ENCODE peak calls at places on chromosomes 2 and 18, in eight cellular contexts. One of them, this sample, is unnamed.

GRCh38 chr2:9846554-9846953 is 3.3 kb downstream of the TAF1B start:
- DNase-seq in ureter: no peak
- DNase-seq in WTC11: no peak
- DNase-seq in T1000: no peak
- DNase-seq in AG08395: no peak
- DNase-seq in Right ventricle myocardium superior: no peak
- DNase-seq in hippocampal formation: no peak
- DNase-seq in nucleus accumbens: no peak
- DNase-seq in this sample: no peak

GRCh38 chr2:100603945-100604633 is 41.3 kb downstream of the PDCL3 start:
- DNase-seq in hippocampal formation: peak; percentile 44
- DNase-seq in ureter: no peak
- DNase-seq in nucleus accumbens: no peak
- DNase-seq in AG08395: peak; percentile 78
- DNase-seq in T1000: no peak
- DNase-seq in WTC11: no peak
- DNase-seq in Right ventricle myocardium superior: no peak
- DNase-seq in this sample: peak; percentile 78

GRCh38 chr2:12057436-12058166 is 311.2 kb downstream of the LPIN1 start:
- DNase-seq in Right ventricle myocardium superior: peak; percentile 43
- DNase-seq in WTC11: no peak
- DNase-seq in AG08395: no peak
- DNase-seq in T1000: peak; percentile 52
- DNase-seq in nucleus accumbens: no peak
- DNase-seq in ureter: no peak
- DNase-seq in hippocampal formation: no peak
- DNase-seq in this sample: no peak

GRCh38 chr2:39902103-39902502 is 123.0 kb upstream of the THUMPD2 start:
- DNase-seq in Right ventricle myocardium superior: no peak
- DNase-seq in hippocampal formation: no peak
- DNase-seq in AG08395: peak; percentile 63
- DNase-seq in T1000: no peak
- DNase-seq in nucleus accumbens: no peak
- DNase-seq in WTC11: no peak
- DNase-seq in ureter: no peak
- DNase-seq in this sample: no peak

GRCh38 chr2:15593327-15593705 is 1.6 kb downstream of the DDX1 start:
- DNase-seq in ureter: no peak
- DNase-seq in hippocampal formation: no peak
- DNase-seq in nucleus accumbens: no peak
- DNase-seq in Right ventricle myocardium superior: no peak
- DNase-seq in T1000: no peak
- DNase-seq in WTC11: no peak
- DNase-seq in AG08395: no peak
- DNase-seq in this sample: no peak

GRCh38 chr2:27428978-27429541 is 629 bp downstream of the NRBP1 start:
- DNase-seq in WTC11: peak; percentile 84
- DNase-seq in ureter: peak; percentile 70
- DNase-seq in T1000: peak; percentile 74
- DNase-seq in nucleus accumbens: peak; percentile 81
- DNase-seq in AG08395: peak; percentile 94
- DNase-seq in hippocampal formation: peak; percentile 52
- DNase-seq in Right ventricle myocardium superior: peak; percentile 92
- DNase-seq in this sample: peak; percentile 48

GRCh38 chr2:56687169-56687568 is 503.4 kb downstream of the CCDC85A start:
- DNase-seq in WTC11: no peak
- DNase-seq in Right ventricle myocardium superior: no peak
- DNase-seq in hippocampal formation: no peak
- DNase-seq in ureter: no peak
- DNase-seq in AG08395: no peak
- DNase-seq in nucleus accumbens: no peak
- DNase-seq in T1000: no peak
- DNase-seq in this sample: no peak

GRCh38 chr2:11738589-11739436 is 7.6 kb upstream of the LPIN1 start:
- DNase-seq in T1000: peak; percentile 42
- DNase-seq in AG08395: peak; percentile 76
- DNase-seq in nucleus accumbens: no peak
- DNase-seq in hippocampal formation: peak; percentile 11
- DNase-seq in WTC11: peak; percentile 57
- DNase-seq in Right ventricle myocardium superior: peak; percentile 84
- DNase-seq in ureter: peak; percentile 81
- DNase-seq in this sample: no peak

GRCh38 chr2:10935953-10936942 is 24.5 kb downstream of the KCNF1 start:
- DNase-seq in WTC11: no peak
- DNase-seq in Right ventricle myocardium superior: no peak
- DNase-seq in nucleus accumbens: no peak
- DNase-seq in hippocampal formation: no peak
- DNase-seq in AG08395: peak; percentile 97
- DNase-seq in ureter: no peak
- DNase-seq in T1000: peak; percentile 81
- DNase-seq in this sample: no peak

GRCh38 chr2:200101862-200102261 is 146.5 kb downstream of the MAIP1 start:
- DNase-seq in ureter: no peak
- DNase-seq in WTC11: no peak
- DNase-seq in hippocampal formation: no peak
- DNase-seq in T1000: no peak
- DNase-seq in nucleus accumbens: no peak
- DNase-seq in Right ventricle myocardium superior: no peak
- DNase-seq in AG08395: no peak
- DNase-seq in this sample: no peak

GRCh38 chr2:235414422-235414821 is 79.4 kb upstream of the AGAP1 start:
- DNase-seq in Right ventricle myocardium superior: peak; percentile 83
- DNase-seq in AG08395: no peak
- DNase-seq in WTC11: no peak
- DNase-seq in ureter: no peak
- DNase-seq in nucleus accumbens: no peak
- DNase-seq in T1000: no peak
- DNase-seq in hippocampal formation: no peak
- DNase-seq in this sample: no peak

GRCh38 chr2:158138255-158138654 is 36.6 kb downstream of the UPP2 start:
- DNase-seq in WTC11: no peak
- DNase-seq in hippocampal formation: no peak
- DNase-seq in T1000: no peak
- DNase-seq in Right ventricle myocardium superior: no peak
- DNase-seq in ureter: no peak
- DNase-seq in nucleus accumbens: no peak
- DNase-seq in AG08395: no peak
- DNase-seq in this sample: no peak

GRCh38 chr18:47260138-47260923 is 8.9 kb upstream of the SKOR2 start:
- DNase-seq in hippocampal formation: no peak
- DNase-seq in nucleus accumbens: no peak
- DNase-seq in ureter: no peak
- DNase-seq in T1000: no peak
- DNase-seq in AG08395: peak; percentile 53
- DNase-seq in Right ventricle myocardium superior: peak; percentile 62
- DNase-seq in WTC11: peak; percentile 93
- DNase-seq in this sample: no peak

GRCh38 chr2:82998770-82999169 is 1460.3 kb downstream of the SUCLG1 start:
- DNase-seq in AG08395: no peak
- DNase-seq in ureter: no peak
- DNase-seq in Right ventricle myocardium superior: no peak
- DNase-seq in T1000: no peak
- DNase-seq in nucleus accumbens: no peak
- DNase-seq in hippocampal formation: no peak
- DNase-seq in WTC11: no peak
- DNase-seq in this sample: no peak

GRCh38 chr2:143908843-143909242 is 611.1 kb downstream of the ZEB2 start:
- DNase-seq in hippocampal formation: no peak
- DNase-seq in T1000: no peak
- DNase-seq in ureter: no peak
- DNase-seq in nucleus accumbens: no peak
- DNase-seq in Right ventricle myocardium superior: no peak
- DNase-seq in AG08395: no peak
- DNase-seq in WTC11: no peak
- DNase-seq in this sample: no peak

GRCh38 chr2:8488001-8488738 is 193.7 kb upstream of the ID2 start:
- DNase-seq in ureter: no peak
- DNase-seq in hippocampal formation: peak; percentile 38
- DNase-seq in AG08395: peak; percentile 23
- DNase-seq in WTC11: no peak
- DNase-seq in T1000: no peak
- DNase-seq in nucleus accumbens: peak; percentile 25
- DNase-seq in Right ventricle myocardium superior: no peak
- DNase-seq in this sample: peak; percentile 60

GRCh38 chr2:235447210-235447609 is 46.6 kb upstream of the AGAP1 start:
- DNase-seq in ureter: no peak
- DNase-seq in nucleus accumbens: no peak
- DNase-seq in AG08395: no peak
- DNase-seq in Right ventricle myocardium superior: no peak
- DNase-seq in T1000: no peak
- DNase-seq in WTC11: no peak
- DNase-seq in hippocampal formation: no peak
- DNase-seq in this sample: no peak

GRCh38 chr18:43236921-43237320 is 40.4 kb downstream of the SYT4 start:
- DNase-seq in hippocampal formation: no peak
- DNase-seq in AG08395: no peak
- DNase-seq in T1000: no peak
- DNase-seq in nucleus accumbens: no peak
- DNase-seq in WTC11: no peak
- DNase-seq in Right ventricle myocardium superior: no peak
- DNase-seq in ureter: no peak
- DNase-seq in this sample: no peak

GRCh38 chr2:151287513-151288250 is 1.8 kb downstream of the NMI start:
- DNase-seq in AG08395: no peak
- DNase-seq in ureter: no peak
- DNase-seq in Right ventricle myocardium superior: no peak
- DNase-seq in T1000: no peak
- DNase-seq in hippocampal formation: no peak
- DNase-seq in WTC11: no peak
- DNase-seq in nucleus accumbens: no peak
- DNase-seq in this sample: no peak

GRCh38 chr2:88054300-88055048 is 1.1 kb downstream of the KRCC1 start:
- DNase-seq in nucleus accumbens: no peak
- DNase-seq in T1000: no peak
- DNase-seq in AG08395: no peak
- DNase-seq in ureter: no peak
- DNase-seq in WTC11: no peak
- DNase-seq in hippocampal formation: no peak
- DNase-seq in Right ventricle myocardium superior: no peak
- DNase-seq in this sample: no peak

GRCh38 chr2:143629344-143629743 is 500.1 kb downstream of the ARHGAP15 start:
- DNase-seq in WTC11: no peak
- DNase-seq in AG08395: peak; percentile 34
- DNase-seq in T1000: peak; percentile 24
- DNase-seq in hippocampal formation: no peak
- DNase-seq in Right ventricle myocardium superior: no peak
- DNase-seq in nucleus accumbens: no peak
- DNase-seq in ureter: no peak
- DNase-seq in this sample: no peak

GRCh38 chr2:45169339-45170190 is 160.3 kb upstream of the SIX2 start:
- DNase-seq in ureter: no peak
- DNase-seq in T1000: no peak
- DNase-seq in nucleus accumbens: no peak
- DNase-seq in hippocampal formation: no peak
- DNase-seq in WTC11: peak; percentile 67
- DNase-seq in AG08395: peak; percentile 22
- DNase-seq in Right ventricle myocardium superior: no peak
- DNase-seq in this sample: no peak

GRCh38 chr2:12334289-12335003 is 382.3 kb upstream of the TRIB2 start:
- DNase-seq in T1000: no peak
- DNase-seq in hippocampal formation: no peak
- DNase-seq in WTC11: no peak
- DNase-seq in AG08395: no peak
- DNase-seq in Right ventricle myocardium superior: no peak
- DNase-seq in ureter: no peak
- DNase-seq in nucleus accumbens: peak; percentile 18
- DNase-seq in this sample: no peak

GRCh38 chr2:28333606-28334526 is 58.8 kb upstream of the FOSL2 start:
- DNase-seq in T1000: no peak
- DNase-seq in Right ventricle myocardium superior: peak; percentile 75
- DNase-seq in hippocampal formation: no peak
- DNase-seq in nucleus accumbens: no peak
- DNase-seq in WTC11: no peak
- DNase-seq in ureter: no peak
- DNase-seq in AG08395: no peak
- DNase-seq in this sample: no peak

GRCh38 chr2:39377226-39377939 is 59.7 kb downstream of the MAP4K3 start:
- DNase-seq in nucleus accumbens: no peak
- DNase-seq in AG08395: no peak
- DNase-seq in hippocampal formation: no peak
- DNase-seq in T1000: no peak
- DNase-seq in Right ventricle myocardium superior: no peak
- DNase-seq in WTC11: no peak
- DNase-seq in ureter: no peak
- DNase-seq in this sample: peak; percentile 58

GRCh38 chr2:238066218-238066617 is 5.4 kb downstream of the SCLY start:
- DNase-seq in T1000: no peak
- DNase-seq in WTC11: no peak
- DNase-seq in AG08395: no peak
- DNase-seq in nucleus accumbens: no peak
- DNase-seq in Right ventricle myocardium superior: no peak
- DNase-seq in ureter: no peak
- DNase-seq in hippocampal formation: no peak
- DNase-seq in this sample: no peak

GRCh38 chr2:10043256-10043905 is at the start of gene KLF11:
- DNase-seq in AG08395: peak; percentile 96
- DNase-seq in WTC11: peak; percentile 90
- DNase-seq in ureter: peak; percentile 92
- DNase-seq in T1000: peak; percentile 81
- DNase-seq in nucleus accumbens: peak; percentile 40
- DNase-seq in Right ventricle myocardium superior: peak; percentile 98
- DNase-seq in hippocampal formation: peak; percentile 51
- DNase-seq in this sample: peak; percentile 59

GRCh38 chr2:205998601-205999000 is 87.4 kb downstream of the INO80D start:
- DNase-seq in AG08395: no peak
- DNase-seq in hippocampal formation: no peak
- DNase-seq in nucleus accumbens: no peak
- DNase-seq in WTC11: no peak
- DNase-seq in Right ventricle myocardium superior: no peak
- DNase-seq in ureter: no peak
- DNase-seq in T1000: no peak
- DNase-seq in this sample: no peak